ENCODE peak calls at places on chromosomes 6 and 20, in five cellular contexts. S is spleen, A is left lung, B is esophagus squamous epithelium, H is adrenal gland. M is an unnamed sample.
A peak's percentile ranks its signal among the peaks of the same experiment; 100 is the strongest.

GRCh38 chr6:2480267-2480966 is 235.0 kb upstream of the GMDS start:
- DNase-seq in S (no peak), A (no peak), B (no peak), H (peak; percentile 18), M (no peak)

GRCh38 chr6:111871207-111871606 is 2.0 kb downstream of the FYN start:
- DNase-seq in S (no peak), A (no peak), B (no peak), H (no peak), M (no peak)

GRCh38 chr6:144845181-144845580 is 560.0 kb downstream of the UTRN start:
- DNase-seq in S (no peak), A (no peak), B (no peak), H (no peak), M (no peak)

GRCh38 chr6:29294499-29294914 is 7.0 kb upstream of the OR14J1 start:
- DNase-seq in S (no peak), A (no peak), B (no peak), H (no peak), M (no peak)

GRCh38 chr6:25041676-25042598 is 106.2 kb upstream of the RIPOR2 start:
- DNase-seq in S (peak; percentile 87), A (no peak), B (no peak), H (no peak), M (no peak)

GRCh38 chr20:37042986-37043972 is 52.5 kb downstream of the RBL1 start:
- DNase-seq in S (no peak), A (no peak), B (no peak), H (no peak), M (no peak)

GRCh38 chr6:25472314-25472713 is 179.7 kb upstream of the SCGN start:
- DNase-seq in S (no peak), A (no peak), B (no peak), H (no peak), M (no peak)

GRCh38 chr6:44966449-44967091 is 361.6 kb upstream of the RUNX2 start:
- DNase-seq in S (no peak), A (no peak), B (no peak), H (peak; percentile 43), M (no peak)

GRCh38 chr6:106452628-106453027 is 92.1 kb downstream of the CRYBG1 start:
- DNase-seq in S (no peak), A (no peak), B (no peak), H (no peak), M (no peak)

GRCh38 chr20:41509316-41509715 is 108.9 kb downstream of the CHD6 start:
- DNase-seq in S (no peak), A (no peak), B (no peak), H (no peak), M (no peak)

GRCh38 chr6:83514877-83515466 is 2.6 kb downstream of the PRSS35 start:
- DNase-seq in S (no peak), A (no peak), B (no peak), H (peak; percentile 24), M (peak; percentile 46)

GRCh38 chr6:169171010-169171409 is 82.6 kb downstream of the THBS2 start:
- DNase-seq in S (no peak), A (no peak), B (no peak), H (no peak), M (no peak)

GRCh38 chr20:50628326-50628725 is 63.0 kb downstream of the RIPOR3 start:
- DNase-seq in S (no peak), A (no peak), B (no peak), H (no peak), M (no peak)

GRCh38 chr6:161354956-161355355 is 81.1 kb upstream of the AGPAT4 start:
- DNase-seq in S (no peak), A (no peak), B (no peak), H (no peak), M (no peak)

GRCh38 chr6:161354241-161354840 is 80.5 kb upstream of the AGPAT4 start:
- DNase-seq in S (no peak), A (no peak), B (no peak), H (no peak), M (no peak)

GRCh38 chr6:161356167-161356844 is 82.4 kb upstream of the AGPAT4 start:
- DNase-seq in S (no peak), A (no peak), B (no peak), H (no peak), M (no peak)

GRCh38 chr6:161353208-161353613 is 79.3 kb upstream of the AGPAT4 start:
- DNase-seq in S (no peak), A (no peak), B (no peak), H (no peak), M (no peak)

GRCh38 chr6:161355731-161356130 is 81.9 kb upstream of the AGPAT4 start:
- DNase-seq in S (no peak), A (no peak), B (no peak), H (no peak), M (no peak)
- TF ChIP-seq CTCF in S (no peak), A (no peak), B (no peak), H (no peak), M (no peak)

GRCh38 chr6:6479706-6480250 is 108.7 kb upstream of the LY86 start:
- DNase-seq in S (no peak), A (no peak), B (no peak), H (no peak), M (no peak)
- TF ChIP-seq CTCF in S (no peak), A (no peak), B (no peak), H (no peak), M (no peak)

GRCh38 chr20:45685896-45686295 is 15.9 kb upstream of the WFDC11 start:
- DNase-seq in S (no peak), A (no peak), B (no peak), H (no peak), M (no peak)
- TF ChIP-seq CTCF in S (no peak), A (no peak), B (no peak), H (no peak), M (no peak)

DNA sequence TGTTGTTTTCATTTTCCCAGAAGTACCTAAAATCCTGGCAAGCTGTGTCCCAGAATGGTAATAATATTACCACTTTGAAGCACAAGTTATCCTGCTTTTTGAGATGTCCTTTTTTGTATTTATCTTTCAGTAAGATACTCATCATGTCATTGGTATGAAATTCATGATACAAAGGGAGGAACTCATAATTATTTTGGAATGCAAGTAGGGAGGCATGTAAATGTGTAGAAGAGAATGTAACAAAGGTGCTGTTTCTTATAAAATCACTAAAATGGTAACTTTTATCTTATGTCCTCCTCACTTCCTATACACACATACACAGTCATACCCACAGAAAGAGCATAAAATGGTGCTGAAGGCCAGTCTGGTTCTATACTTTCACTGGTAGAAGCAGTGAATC is 109.9 kb downstream of the CD2AP start:
- DNase-seq in S (no peak), A (no peak), B (no peak), H (no peak), M (no peak)
- TF ChIP-seq CTCF in S (no peak), A (no peak), B (no peak), H (no peak), M (no peak)

GRCh38 chr6:71480577-71480976 is 192.0 kb downstream of the OGFRL1 start:
- DNase-seq in S (no peak), A (no peak), B (no peak), H (no peak), M (no peak)

GRCh38 chr6:71481021-71481420 is 192.4 kb downstream of the OGFRL1 start:
- DNase-seq in S (no peak), A (no peak), B (no peak), H (no peak), M (no peak)

GRCh38 chr6:71486466-71486865 is 197.9 kb downstream of the OGFRL1 start:
- DNase-seq in S (no peak), A (no peak), B (no peak), H (no peak), M (no peak)

GRCh38 chr6:71481801-71482200 is 193.2 kb downstream of the OGFRL1 start:
- DNase-seq in S (no peak), A (no peak), B (no peak), H (no peak), M (no peak)

DNA sequence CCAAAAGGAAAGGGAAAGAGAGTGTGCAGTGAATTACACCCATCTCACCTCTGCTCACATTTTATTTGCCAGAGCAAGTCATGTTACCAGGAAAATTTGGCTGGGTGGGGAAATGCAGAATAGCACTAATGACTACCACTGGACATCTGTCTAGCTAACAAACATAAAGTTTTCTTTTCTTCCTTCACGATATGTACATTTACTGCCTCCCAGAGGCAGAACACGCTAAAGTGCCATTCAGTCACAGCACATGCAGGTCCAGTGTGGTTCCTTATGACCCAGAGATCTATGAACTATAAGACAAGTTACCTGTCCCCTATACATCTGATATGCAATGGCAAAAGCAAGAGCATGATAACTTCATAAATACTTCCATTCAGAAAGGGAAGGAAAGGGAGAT is 194.1 kb downstream of the OGFRL1 start:
- DNase-seq in S (no peak), A (no peak), B (no peak), H (no peak), M (no peak)
- TF ChIP-seq CTCF in S (no peak), A (no peak), B (no peak), H (no peak), M (peak; percentile 25)

GRCh38 chr6:34025851-34026250 is 120.0 kb downstream of the GRM4 start:
- DNase-seq in S (no peak), A (no peak), B (no peak), H (no peak), M (no peak)

GRCh38 chr6:34029489-34030280 is 116.2 kb downstream of the GRM4 start:
- DNase-seq in S (no peak), A (no peak), B (no peak), H (no peak), M (no peak)

GRCh38 chr6:34028691-34029360 is 117.1 kb downstream of the GRM4 start:
- DNase-seq in S (no peak), A (no peak), B (no peak), H (no peak), M (no peak)

GRCh38 chr6:34027445-34027936 is 118.4 kb downstream of the GRM4 start:
- DNase-seq in S (peak; percentile 85), A (peak; percentile 86), B (no peak), H (no peak), M (no peak)

GRCh38 chr6:34027939-34028441 is 117.9 kb downstream of the GRM4 start:
- DNase-seq in S (no peak), A (no peak), B (no peak), H (no peak), M (no peak)
- TF ChIP-seq CTCF in S (no peak), A (no peak), B (no peak), H (no peak), M (no peak)

GRCh38 chr6:31210842-31211241 is 40.4 kb upstream of the POU5F1 start:
- DNase-seq in S (no peak), A (no peak), B (no peak), H (no peak), M (no peak)
- TF ChIP-seq CTCF in S (no peak), A (no peak), B (no peak), H (no peak), M (no peak)

M was measured in AG09319.